ENCODE peak calls at places on chromosomes 12 and 14, in six cellular contexts. K is fibroblast of the aortic adventitia; E is ovary; M is A673; O is CD4-positive, CD25-positive, alpha-beta regulatory T cell; V is stomach. N is an unnamed sample.

GRCh38 chr12:8948711-8949524 is 527 bp downstream of the M6PR start:
- DNase-seq in K (peak; percentile 36), E (peak; percentile 24), M (peak; percentile 57), O (no peak), V (no peak), N (no peak)

GRCh38 chr12:58959639-58960300 is 39.5 kb upstream of the LRIG3 start:
- DNase-seq in K (no peak), E (no peak), M (no peak), O (no peak), V (no peak), N (no peak)

GRCh38 chr12:51217133-51217967 is 512 bp downstream of the POU6F1 start:
- DNase-seq in K (no peak), E (peak; percentile 74), M (peak; percentile 33), O (peak; percentile 49), V (peak; percentile 57), N (peak; percentile 55)

GRCh38 chr12:116138781-116139180 is 138.7 kb downstream of the MED13L start:
- DNase-seq in K (no peak), E (no peak), M (no peak), O (no peak), V (no peak), N (no peak)

GRCh38 chr14:33364536-33364935 is 425.9 kb downstream of the NPAS3 start:
- DNase-seq in K (no peak), E (no peak), M (peak; percentile 43), O (no peak), V (no peak), N (no peak)

GRCh38 chr12:107844312-107844921 is 69.9 kb downstream of the ASCL4 start:
- DNase-seq in K (no peak), E (no peak), M (no peak), O (no peak), V (peak; percentile 33), N (no peak)

GRCh38 chr12:88325828-88326214 is 183.7 kb downstream of the TMTC3 start:
- DNase-seq in K (peak; percentile 63), E (no peak), M (no peak), O (no peak), V (no peak), N (no peak)

GRCh38 chr12:42477931-42478330 is 111.6 kb downstream of the PRICKLE1 start:
- DNase-seq in K (no peak), E (no peak), M (no peak), O (no peak), V (no peak), N (no peak)

GRCh38 chr14:64196668-64197411 is 97.3 kb downstream of the ESR2 start:
- DNase-seq in K (peak; percentile 41), E (peak; percentile 71), M (no peak), O (no peak), V (peak; percentile 40), N (no peak)

GRCh38 chr12:53713516-53713915 is 13.7 kb downstream of the CALCOCO1 start:
- DNase-seq in K (no peak), E (no peak), M (no peak), O (no peak), V (no peak), N (no peak)

GRCh38 chr12:115998119-115998633 is 279.3 kb downstream of the MED13L start:
- DNase-seq in K (peak; percentile 81), E (no peak), M (peak; percentile 75), O (no peak), V (no peak), N (no peak)

GRCh38 chr12:113819495-113819894 is 146.6 kb downstream of the RBM19 start:
- DNase-seq in K (no peak), E (no peak), M (no peak), O (no peak), V (no peak), N (no peak)

GRCh38 chr14:61502459-61503093 is 181.2 kb downstream of the PRKCH start:
- DNase-seq in K (no peak), E (no peak), M (no peak), O (no peak), V (no peak), N (no peak)

GRCh38 chr14:80310950-80311349 is 99.6 kb upstream of the DIO2 start:
- DNase-seq in K (peak; percentile 43), E (no peak), M (peak; percentile 24), O (no peak), V (no peak), N (no peak)

GRCh38 chr12:46430340-46430948 is 57.9 kb upstream of the SLC38A2 start:
- DNase-seq in K (peak; percentile 91), E (no peak), M (peak; percentile 72), O (no peak), V (no peak), N (no peak)

GRCh38 chr14:103074699-103075341 is 9.2 kb upstream of the LBHD2 start:
- DNase-seq in K (peak; percentile 36), E (peak; percentile 67), M (no peak), O (peak; percentile 18), V (peak; percentile 74), N (no peak)

GRCh38 chr12:24012528-24012927 is 63.1 kb upstream of the SOX5 start:
- DNase-seq in K (peak; percentile 43), E (no peak), M (peak; percentile 45), O (no peak), V (no peak), N (no peak)

GRCh38 chr14:33499687-33500086 is 451.2 kb downstream of the EGLN3 start:
- DNase-seq in K (no peak), E (no peak), M (no peak), O (no peak), V (no peak), N (no peak)

GRCh38 chr12:106123551-106123991 is 15.2 kb downstream of the NUAK1 start:
- DNase-seq in K (no peak), E (no peak), M (no peak), O (no peak), V (no peak), N (no peak)

GRCh38 chr14:102938191-102938590 is 15.7 kb downstream of the AMN start:
- DNase-seq in K (no peak), E (no peak), M (no peak), O (no peak), V (no peak), N (no peak)

GRCh38 chr12:24788886-24789285 is 160.0 kb downstream of the BCAT1 start:
- DNase-seq in K (no peak), E (no peak), M (no peak), O (no peak), V (no peak), N (no peak)

GRCh38 chr12:110084314-110085015 is 36.1 kb upstream of the C12orf76 start:
- DNase-seq in K (no peak), E (no peak), M (no peak), O (no peak), V (no peak), N (no peak)

GRCh38 chr14:69674546-69675245 is 63.3 kb downstream of the SUSD6 start:
- DNase-seq in K (no peak), E (no peak), M (no peak), O (no peak), V (no peak), N (no peak)

GRCh38 chr12:102107970-102108369 is 11.9 kb downstream of the NUP37 start:
- DNase-seq in K (peak; percentile 12), E (no peak), M (no peak), O (no peak), V (no peak), N (no peak)

DNA sequence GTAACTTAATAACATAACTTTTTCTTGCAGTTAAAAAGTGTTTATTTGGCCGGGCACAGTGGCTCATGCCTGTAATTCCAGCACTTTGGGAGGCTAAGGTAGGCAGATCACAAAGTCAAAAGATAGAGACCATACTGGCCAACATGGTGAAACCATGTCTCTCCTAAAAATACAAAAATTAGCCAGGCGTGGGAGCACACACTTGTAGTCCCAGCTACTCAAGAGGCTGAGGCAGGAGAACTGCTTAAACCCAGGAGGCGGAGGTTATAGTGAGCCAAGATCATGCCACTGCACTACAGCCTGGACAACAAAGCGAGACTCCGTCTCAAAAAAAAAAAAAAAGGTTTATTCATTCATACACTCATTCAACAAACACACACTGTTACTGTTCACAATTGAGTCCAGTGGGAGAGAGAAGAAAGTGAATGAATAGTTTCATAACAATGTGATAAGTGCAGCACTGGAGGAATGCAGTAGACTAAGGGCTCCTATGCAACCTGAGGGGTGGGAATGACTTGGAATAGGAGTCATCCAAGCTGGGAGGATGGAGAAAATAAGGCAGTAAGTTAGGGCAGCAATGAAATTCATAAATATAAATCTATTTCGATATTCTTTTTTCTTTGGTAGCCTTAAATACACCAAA is 19.8 kb downstream of the DAD1 start:
- DNase-seq in K (no peak), E (no peak), M (no peak), O (no peak), V (no peak), N (no peak)
- H3K4me3 ChIP-seq in K (no peak overlapping the region), E (no peak overlapping the region), M (no peak overlapping the region), O (peak overlapping the region; percentile 80), V (no peak overlapping the region), N (no peak overlapping the region)

GRCh38 chr12:19972325-19973288 is 395.7 kb upstream of the PDE3A start:
- DNase-seq in K (no peak), E (no peak), M (no peak), O (no peak), V (no peak), N (no peak)

GRCh38 chr12:19970826-19971225 is 397.5 kb upstream of the PDE3A start:
- DNase-seq in K (no peak), E (no peak), M (no peak), O (no peak), V (no peak), N (no peak)

GRCh38 chr12:19970116-19970515 is 398.2 kb upstream of the PDE3A start:
- DNase-seq in K (peak; percentile 87), E (no peak), M (no peak), O (no peak), V (no peak), N (no peak)

GRCh38 chr12:19971396-19971802 is 396.9 kb upstream of the PDE3A start:
- DNase-seq in K (peak; percentile 50), E (no peak), M (no peak), O (no peak), V (no peak), N (no peak)

GRCh38 chr12:19971881-19972280 is 396.5 kb upstream of the PDE3A start:
- DNase-seq in K (no peak), E (no peak), M (no peak), O (no peak), V (no peak), N (no peak)
- H3K4me3 ChIP-seq in K (no peak overlapping the region), E (no peak overlapping the region), M (no peak overlapping the region), O (no peak overlapping the region), V (no peak overlapping the region), N (no peak overlapping the region)

DNA sequence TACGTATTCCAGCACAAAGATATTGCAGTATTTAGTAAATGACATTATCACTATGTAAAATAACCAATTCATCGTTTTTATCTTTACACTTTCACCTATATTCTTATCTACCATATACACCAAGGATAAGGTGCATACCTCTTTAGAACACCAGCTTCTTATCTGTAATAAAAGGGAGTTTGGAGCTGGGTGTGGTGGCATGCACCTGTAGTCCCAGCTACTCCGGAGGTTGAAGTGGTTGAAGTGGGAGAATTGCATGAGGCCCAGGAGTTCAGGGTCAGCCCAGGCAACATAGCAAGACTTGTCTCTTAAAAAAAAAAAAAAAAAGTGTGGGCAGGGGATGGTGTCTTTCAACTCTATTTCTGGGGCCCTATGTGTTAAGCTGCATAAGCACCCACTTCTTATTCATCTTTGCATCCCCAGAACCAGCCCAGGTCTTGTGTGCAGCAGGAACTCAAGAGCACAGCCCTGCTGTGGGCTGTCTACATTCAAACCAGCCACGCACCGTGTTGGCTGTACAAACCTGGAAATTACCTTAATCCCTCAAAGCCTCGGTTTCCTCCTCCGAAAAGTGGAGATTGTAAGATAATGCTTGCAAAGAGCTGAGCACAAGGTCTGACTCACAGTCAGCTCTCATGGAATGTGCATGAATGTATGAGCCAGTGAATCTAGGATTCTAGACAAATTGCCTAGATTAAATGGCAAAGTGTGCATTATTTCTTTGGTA is 256.6 kb upstream of the FOXN3 start:
- DNase-seq in K (peak; percentile 35), E (no peak), M (no peak), O (no peak), V (no peak), N (no peak)
- H3K4me3 ChIP-seq in K (no peak overlapping the region), E (no peak overlapping the region), M (no peak overlapping the region), O (no peak overlapping the region), V (no peak overlapping the region), N (no peak overlapping the region)

GRCh38 chr14:45377201-45377600 is 124.2 kb upstream of the MIS18BP1 start:
- DNase-seq in K (no peak), E (no peak), M (no peak), O (no peak), V (no peak), N (no peak)
- H3K4me3 ChIP-seq in K (no peak overlapping the region), E (no peak overlapping the region), M (no peak overlapping the region), O (no peak overlapping the region), V (no peak overlapping the region), N (no peak overlapping the region)

N was measured in breast epithelium.